ENCODE peak calls at places on chromosomes 4 and X, in ten cellular contexts. One of them, this sample, is unnamed.

GRCh38 chr4:158914178-158914577 is 145.4 kb downstream of the FNIP2 start:
- DNase-seq in PC-9: no peak
- DNase-seq in fibroblast of lung: peak; percentile 74
- DNase-seq in Karpas-422: no peak
- DNase-seq in adipocyte: peak; percentile 88
- DNase-seq in H1: no peak
- DNase-seq in CD8-positive, alpha-beta memory T cell: no peak
- DNase-seq in psoas muscle: no peak
- DNase-seq in esophagus squamous epithelium: no peak
- DNase-seq in IMR-90: peak; percentile 84
- DNase-seq in this sample: no peak

GRCh38 chr4:8730159-8730558 is 137.6 kb downstream of the CPZ start:
- DNase-seq in adipocyte: no peak
- DNase-seq in Karpas-422: no peak
- DNase-seq in CD8-positive, alpha-beta memory T cell: no peak
- DNase-seq in IMR-90: no peak
- DNase-seq in esophagus squamous epithelium: no peak
- DNase-seq in PC-9: no peak
- DNase-seq in psoas muscle: peak; percentile 22
- DNase-seq in H1: no peak
- DNase-seq in fibroblast of lung: no peak
- DNase-seq in this sample: no peak

GRCh38 chrX:134543201-134543797 is 83.3 kb downstream of the HPRT1 start:
- DNase-seq in CD8-positive, alpha-beta memory T cell: no peak
- DNase-seq in H1: no peak
- DNase-seq in adipocyte: no peak
- DNase-seq in PC-9: no peak
- DNase-seq in psoas muscle: no peak
- DNase-seq in esophagus squamous epithelium: no peak
- DNase-seq in fibroblast of lung: peak; percentile 45
- DNase-seq in Karpas-422: no peak
- DNase-seq in IMR-90: no peak
- DNase-seq in this sample: no peak

GRCh38 chrX:108447303-108447702 is 7.7 kb downstream of the COL4A5 start:
- DNase-seq in Karpas-422: no peak
- DNase-seq in H1: no peak
- DNase-seq in CD8-positive, alpha-beta memory T cell: no peak
- DNase-seq in esophagus squamous epithelium: no peak
- DNase-seq in IMR-90: peak; percentile 16
- DNase-seq in fibroblast of lung: peak; percentile 56
- DNase-seq in psoas muscle: no peak
- DNase-seq in PC-9: no peak
- DNase-seq in adipocyte: peak; percentile 53
- DNase-seq in this sample: no peak

GRCh38 chr4:124713213-124713592 is 671 bp upstream of the ANKRD50 start:
- DNase-seq in adipocyte: peak; percentile 80
- DNase-seq in psoas muscle: peak; percentile 79
- DNase-seq in Karpas-422: no peak
- DNase-seq in H1: peak; percentile 63
- DNase-seq in CD8-positive, alpha-beta memory T cell: peak; percentile 13
- DNase-seq in fibroblast of lung: peak; percentile 87
- DNase-seq in PC-9: peak; percentile 59
- DNase-seq in esophagus squamous epithelium: no peak
- DNase-seq in IMR-90: peak; percentile 79
- DNase-seq in this sample: no peak

GRCh38 chr4:80594696-80595095 is 259.2 kb downstream of the CFAP299 start:
- DNase-seq in esophagus squamous epithelium: no peak
- DNase-seq in Karpas-422: no peak
- DNase-seq in IMR-90: no peak
- DNase-seq in CD8-positive, alpha-beta memory T cell: no peak
- DNase-seq in fibroblast of lung: no peak
- DNase-seq in PC-9: no peak
- DNase-seq in adipocyte: no peak
- DNase-seq in psoas muscle: no peak
- DNase-seq in H1: no peak
- DNase-seq in this sample: no peak

GRCh38 chrX:476724-477075 is 90.0 kb upstream of the PPP2R3B start:
- DNase-seq in IMR-90: no peak
- DNase-seq in adipocyte: no peak
- DNase-seq in Karpas-422: no peak
- DNase-seq in CD8-positive, alpha-beta memory T cell: no peak
- DNase-seq in esophagus squamous epithelium: no peak
- DNase-seq in psoas muscle: no peak
- DNase-seq in H1: no peak
- DNase-seq in PC-9: no peak
- DNase-seq in fibroblast of lung: no peak
- DNase-seq in this sample: no peak

GRCh38 chr4:81605278-81605677 is 133.6 kb upstream of the RASGEF1B start:
- DNase-seq in CD8-positive, alpha-beta memory T cell: peak; percentile 12
- DNase-seq in esophagus squamous epithelium: no peak
- DNase-seq in H1: no peak
- DNase-seq in Karpas-422: no peak
- DNase-seq in IMR-90: no peak
- DNase-seq in fibroblast of lung: no peak
- DNase-seq in adipocyte: no peak
- DNase-seq in PC-9: no peak
- DNase-seq in psoas muscle: no peak
- DNase-seq in this sample: no peak

GRCh38 chrX:41619221-41619620 is 69.6 kb upstream of the GPR34 start:
- DNase-seq in adipocyte: no peak
- DNase-seq in H1: no peak
- DNase-seq in fibroblast of lung: peak; percentile 22
- DNase-seq in Karpas-422: no peak
- DNase-seq in psoas muscle: no peak
- DNase-seq in esophagus squamous epithelium: no peak
- DNase-seq in IMR-90: no peak
- DNase-seq in PC-9: no peak
- DNase-seq in CD8-positive, alpha-beta memory T cell: no peak
- DNase-seq in this sample: no peak
- H3K27me3 ChIP-seq in adipocyte: peaks cover 17% of the 10 kb centered on the region
- H3K27me3 ChIP-seq in H1: no peaks in the 10 kb centered on the region
- H3K27me3 ChIP-seq in fibroblast of lung: no peaks in the 10 kb centered on the region
- H3K27me3 ChIP-seq in Karpas-422: no peaks in the 10 kb centered on the region
- H3K27me3 ChIP-seq in psoas muscle: no peaks in the 10 kb centered on the region
- H3K27me3 ChIP-seq in esophagus squamous epithelium: no peaks in the 10 kb centered on the region
- H3K27me3 ChIP-seq in IMR-90: no peaks in the 10 kb centered on the region
- H3K27me3 ChIP-seq in PC-9: no peaks in the 10 kb centered on the region
- H3K27me3 ChIP-seq in CD8-positive, alpha-beta memory T cell: no peaks in the 10 kb centered on the region
- H3K27me3 ChIP-seq in this sample: no peaks in the 10 kb centered on the region

GRCh38 chr4:86976801-86977485 is 42.1 kb downstream of the AFF1 start:
- DNase-seq in PC-9: no peak
- DNase-seq in psoas muscle: no peak
- DNase-seq in Karpas-422: no peak
- DNase-seq in IMR-90: no peak
- DNase-seq in CD8-positive, alpha-beta memory T cell: no peak
- DNase-seq in fibroblast of lung: no peak
- DNase-seq in esophagus squamous epithelium: no peak
- DNase-seq in H1: no peak
- DNase-seq in adipocyte: no peak
- DNase-seq in this sample: no peak

GRCh38 chr4:86981789-86982188 is 47.0 kb downstream of the AFF1 start:
- DNase-seq in esophagus squamous epithelium: no peak
- DNase-seq in adipocyte: no peak
- DNase-seq in IMR-90: no peak
- DNase-seq in Karpas-422: no peak
- DNase-seq in CD8-positive, alpha-beta memory T cell: peak; percentile 16
- DNase-seq in PC-9: no peak
- DNase-seq in fibroblast of lung: no peak
- DNase-seq in psoas muscle: no peak
- DNase-seq in H1: no peak
- DNase-seq in this sample: no peak

GRCh38 chr4:86977621-86978184 is 42.9 kb downstream of the AFF1 start:
- DNase-seq in PC-9: peak; percentile 31
- DNase-seq in CD8-positive, alpha-beta memory T cell: no peak
- DNase-seq in fibroblast of lung: peak; percentile 45
- DNase-seq in IMR-90: peak; percentile 76
- DNase-seq in esophagus squamous epithelium: no peak
- DNase-seq in adipocyte: peak; percentile 50
- DNase-seq in H1: no peak
- DNase-seq in psoas muscle: no peak
- DNase-seq in Karpas-422: no peak
- DNase-seq in this sample: no peak

GRCh38 chr4:86978709-86979108 is 43.9 kb downstream of the AFF1 start:
- DNase-seq in fibroblast of lung: no peak
- DNase-seq in psoas muscle: no peak
- DNase-seq in esophagus squamous epithelium: no peak
- DNase-seq in PC-9: no peak
- DNase-seq in IMR-90: no peak
- DNase-seq in adipocyte: no peak
- DNase-seq in CD8-positive, alpha-beta memory T cell: no peak
- DNase-seq in H1: no peak
- DNase-seq in Karpas-422: no peak
- DNase-seq in this sample: no peak

GRCh38 chr4:86980230-86980629 is 45.4 kb downstream of the AFF1 start:
- DNase-seq in fibroblast of lung: no peak
- DNase-seq in esophagus squamous epithelium: no peak
- DNase-seq in PC-9: no peak
- DNase-seq in H1: no peak
- DNase-seq in IMR-90: no peak
- DNase-seq in psoas muscle: no peak
- DNase-seq in CD8-positive, alpha-beta memory T cell: no peak
- DNase-seq in Karpas-422: no peak
- DNase-seq in adipocyte: no peak
- DNase-seq in this sample: no peak
- H3K4me1 ChIP-seq in fibroblast of lung: no peaks in the 10 kb centered on the region
- H3K4me1 ChIP-seq in esophagus squamous epithelium: peaks cover 54% of the 10 kb centered on the region
- H3K4me1 ChIP-seq in PC-9: peaks cover 11% of the 10 kb centered on the region
- H3K4me1 ChIP-seq in H1: peaks cover 3% of the 10 kb centered on the region
- H3K4me1 ChIP-seq in IMR-90: no peaks in the 10 kb centered on the region
- H3K4me1 ChIP-seq in psoas muscle: no peaks in the 10 kb centered on the region
- H3K4me1 ChIP-seq in CD8-positive, alpha-beta memory T cell: peaks cover 12% of the 10 kb centered on the region
- H3K4me1 ChIP-seq in Karpas-422: peaks cover 36% of the 10 kb centered on the region
- H3K4me1 ChIP-seq in adipocyte: no peaks in the 10 kb centered on the region
- H3K4me1 ChIP-seq in this sample: peaks cover 35% of the 10 kb centered on the region

GRCh38 chr4:997375-998071 is 4.3 kb upstream of the SLC26A1 start:
- DNase-seq in psoas muscle: no peak
- DNase-seq in CD8-positive, alpha-beta memory T cell: no peak
- DNase-seq in Karpas-422: no peak
- DNase-seq in fibroblast of lung: no peak
- DNase-seq in IMR-90: no peak
- DNase-seq in H1: no peak
- DNase-seq in adipocyte: peak; percentile 71
- DNase-seq in esophagus squamous epithelium: no peak
- DNase-seq in PC-9: no peak
- DNase-seq in this sample: no peak
- H3K36me3 ChIP-seq in psoas muscle: no peaks in the 10 kb centered on the region
- H3K36me3 ChIP-seq in CD8-positive, alpha-beta memory T cell: no peaks in the 10 kb centered on the region
- H3K36me3 ChIP-seq in Karpas-422: no peaks in the 10 kb centered on the region
- H3K36me3 ChIP-seq in fibroblast of lung: no peaks in the 10 kb centered on the region
- H3K36me3 ChIP-seq in IMR-90: no peaks in the 10 kb centered on the region
- H3K36me3 ChIP-seq in H1: no peaks in the 10 kb centered on the region
- H3K36me3 ChIP-seq in adipocyte: no peaks in the 10 kb centered on the region
- H3K36me3 ChIP-seq in esophagus squamous epithelium: no peaks in the 10 kb centered on the region
- H3K36me3 ChIP-seq in PC-9: no peaks in the 10 kb centered on the region
- H3K36me3 ChIP-seq in this sample: no peaks in the 10 kb centered on the region

GRCh38 chrX:100411802-100412333 is 1.8 kb upstream of the PCDH19 start:
- DNase-seq in psoas muscle: no peak
- DNase-seq in PC-9: no peak
- DNase-seq in IMR-90: no peak
- DNase-seq in adipocyte: no peak
- DNase-seq in esophagus squamous epithelium: no peak
- DNase-seq in fibroblast of lung: no peak
- DNase-seq in CD8-positive, alpha-beta memory T cell: no peak
- DNase-seq in Karpas-422: no peak
- DNase-seq in H1: no peak
- DNase-seq in this sample: no peak

GRCh38 chrX:100408643-100409315 is 1.3 kb downstream of the PCDH19 start:
- DNase-seq in adipocyte: no peak
- DNase-seq in Karpas-422: no peak
- DNase-seq in CD8-positive, alpha-beta memory T cell: no peak
- DNase-seq in psoas muscle: no peak
- DNase-seq in esophagus squamous epithelium: no peak
- DNase-seq in IMR-90: no peak
- DNase-seq in PC-9: no peak
- DNase-seq in H1: peak; percentile 56
- DNase-seq in fibroblast of lung: no peak
- DNase-seq in this sample: no peak

GRCh38 chrX:100410901-100411801 is 1.1 kb upstream of the PCDH19 start:
- DNase-seq in PC-9: no peak
- DNase-seq in psoas muscle: no peak
- DNase-seq in IMR-90: no peak
- DNase-seq in CD8-positive, alpha-beta memory T cell: no peak
- DNase-seq in H1: peak; percentile 50
- DNase-seq in fibroblast of lung: no peak
- DNase-seq in Karpas-422: no peak
- DNase-seq in adipocyte: no peak
- DNase-seq in esophagus squamous epithelium: no peak
- DNase-seq in this sample: no peak

GRCh38 chrX:100409316-100410082 is 574 bp downstream of the PCDH19 start:
- DNase-seq in esophagus squamous epithelium: no peak
- DNase-seq in IMR-90: no peak
- DNase-seq in fibroblast of lung: no peak
- DNase-seq in CD8-positive, alpha-beta memory T cell: no peak
- DNase-seq in PC-9: no peak
- DNase-seq in H1: no peak
- DNase-seq in adipocyte: peak; percentile 21
- DNase-seq in Karpas-422: no peak
- DNase-seq in psoas muscle: no peak
- DNase-seq in this sample: no peak

GRCh38 chrX:100410083-100410590 is at the start of gene PCDH19:
- DNase-seq in adipocyte: peak; percentile 60
- DNase-seq in psoas muscle: peak; percentile 70
- DNase-seq in Karpas-422: no peak
- DNase-seq in IMR-90: peak; percentile 17
- DNase-seq in H1: peak; percentile 60
- DNase-seq in fibroblast of lung: peak; percentile 52
- DNase-seq in CD8-positive, alpha-beta memory T cell: no peak
- DNase-seq in esophagus squamous epithelium: no peak
- DNase-seq in PC-9: no peak
- DNase-seq in this sample: peak; percentile 22
- H3K27me3 ChIP-seq in adipocyte: peaks cover 68% of the 10 kb centered on the region
- H3K27me3 ChIP-seq in psoas muscle: no peaks in the 10 kb centered on the region
- H3K27me3 ChIP-seq in Karpas-422: no peaks in the 10 kb centered on the region
- H3K27me3 ChIP-seq in IMR-90: peaks cover 36% of the 10 kb centered on the region
- H3K27me3 ChIP-seq in H1: peaks cover 54% of the 10 kb centered on the region
- H3K27me3 ChIP-seq in fibroblast of lung: peaks cover 11% of the 10 kb centered on the region
- H3K27me3 ChIP-seq in CD8-positive, alpha-beta memory T cell: no peaks in the 10 kb centered on the region
- H3K27me3 ChIP-seq in esophagus squamous epithelium: no peaks in the 10 kb centered on the region
- H3K27me3 ChIP-seq in PC-9: no peaks in the 10 kb centered on the region
- H3K27me3 ChIP-seq in this sample: no peaks in the 10 kb centered on the region

This sample was measured in CD4-positive, alpha-beta memory T cell.